ENCODE peak calls at places on chromosome 14, in eight cellular contexts. T is lower leg skin, V is AG09309, I is ovary, Y is cardiac muscle cell, R is bronchial epithelial cell, P is fibroblast of pulmonary artery, Q is K562. J is an unnamed sample.

GRCh38 chr14:49766839-49767238 is 1.1 kb upstream of the KLHDC2 start:
- DNase-seq in V (no peak), P (no peak), Y (no peak), R (peak; percentile 15), Q (no peak), I (no peak), T (no peak), J (no peak)

GRCh38 chr14:101412741-101413140 is 148.6 kb upstream of the DIO3 start:
- DNase-seq in T (no peak), V (no peak), P (no peak), Y (no peak), I (no peak), R (peak; percentile 39), Q (no peak), J (no peak)

GRCh38 chr14:71932229-71932951 is at the start of gene RGS6:
- DNase-seq in I (no peak), R (peak; percentile 34), V (no peak), Q (no peak), P (peak; percentile 6), T (no peak), Y (peak; percentile 16), J (peak; percentile 34)

GRCh38 chr14:79967001-79967400 is 244.3 kb downstream of the DIO2 start:
- DNase-seq in Q (no peak), R (no peak), Y (no peak), I (no peak), V (no peak), T (no peak), P (no peak), J (peak; percentile 50)

GRCh38 chr14:31950760-31951637 is 126.1 kb upstream of the ARHGAP5 start:
- DNase-seq in V (no peak), P (peak; percentile 38), Y (peak; percentile 70), Q (peak; percentile 22), T (no peak), I (peak; percentile 60), R (peak; percentile 73), J (no peak)

GRCh38 chr14:94001501-94002396 is 4.6 kb downstream of the CCDC197 start:
- DNase-seq in V (no peak), P (peak; percentile 77), T (no peak), I (peak; percentile 44), Q (peak; percentile 57), Y (peak; percentile 71), R (peak; percentile 61), J (peak; percentile 54)

GRCh38 chr14:93104961-93105360 is 10.8 kb downstream of the ITPK1 start:
- DNase-seq in T (no peak), P (no peak), I (no peak), R (peak; percentile 10), V (no peak), Y (no peak), Q (no peak), J (no peak)

GRCh38 chr14:61376314-61376713 is 54.9 kb downstream of the PRKCH start:
- DNase-seq in P (no peak), Q (no peak), Y (no peak), T (no peak), I (no peak), V (no peak), R (no peak), J (no peak)

GRCh38 chr14:78598046-78598652 is 428.0 kb downstream of the NRXN3 start:
- DNase-seq in T (no peak), P (peak; percentile 61), Y (peak; percentile 64), V (no peak), I (no peak), R (peak; percentile 42), Q (peak; percentile 71), J (peak; percentile 76)

GRCh38 chr14:68881396-68881795 is 88.5 kb upstream of the ZFP36L1 start:
- DNase-seq in I (no peak), Y (no peak), R (no peak), V (no peak), P (peak; percentile 36), Q (no peak), T (no peak), J (no peak)

GRCh38 chr14:20516921-20517320 is 11.6 kb downstream of the RNASE10 start:
- DNase-seq in Y (peak; percentile 60), I (no peak), T (no peak), P (peak; percentile 82), R (peak; percentile 83), V (no peak), Q (no peak), J (peak; percentile 41)

GRCh38 chr14:37890095-37890494 is 294.7 kb downstream of the TTC6 start:
- DNase-seq in V (no peak), I (no peak), P (no peak), Y (no peak), T (no peak), R (no peak), Q (no peak), J (no peak)

GRCh38 chr14:74290415-74290814 is 12.3 kb downstream of the ABCD4 start:
- DNase-seq in R (peak; percentile 22), V (no peak), T (no peak), Y (peak; percentile 21), Q (peak; percentile 52), I (no peak), P (peak; percentile 36), J (peak; percentile 41)

GRCh38 chr14:57058319-57058718 is 210.4 kb downstream of the EXOC5 start:
- DNase-seq in P (no peak), Y (no peak), V (no peak), T (no peak), R (no peak), Q (no peak), I (no peak), J (no peak)

GRCh38 chr14:54348001-54348611 is 48.7 kb upstream of the CDKN3 start:
- DNase-seq in I (no peak), V (no peak), P (peak; percentile 66), Q (peak; percentile 47), T (no peak), Y (peak; percentile 64), R (peak; percentile 40), J (peak; percentile 76)

GRCh38 chr14:61444215-61444768 is 122.9 kb downstream of the PRKCH start:
- DNase-seq in I (no peak), Q (no peak), T (no peak), Y (no peak), V (no peak), P (no peak), R (no peak), J (no peak)

GRCh38 chr14:51360592-51360991 is 120.5 kb downstream of the TMX1 start:
- DNase-seq in I (no peak), R (no peak), Q (no peak), P (no peak), Y (no peak), T (no peak), V (no peak), J (no peak)

GRCh38 chr14:99266181-99267178 is 5.5 kb downstream of the BCL11B start:
- DNase-seq in Y (peak; percentile 80), V (peak; percentile 16), R (peak; percentile 50), Q (peak; percentile 75), I (peak; percentile 70), P (peak; percentile 73), T (peak; percentile 97), J (peak; percentile 88)

GRCh38 chr14:60514378-60515243 is 5.7 kb downstream of the SIX6 start:
- DNase-seq in P (no peak), R (no peak), Y (peak; percentile 6), Q (peak; percentile 13), T (no peak), I (no peak), V (no peak), J (no peak)

GRCh38 chr14:54585214-54585613 is 18.3 kb downstream of the SAMD4A start:
- DNase-seq in Y (no peak), Q (no peak), V (no peak), I (no peak), T (no peak), R (no peak), P (no peak), J (no peak)

GRCh38 chr14:22007278-22008097 is 333.9 kb upstream of the OR4E1 start:
- DNase-seq in R (no peak), P (no peak), T (no peak), Q (no peak), V (no peak), Y (no peak), I (no peak), J (no peak)
- H3K4me3 ChIP-seq in R (no peak overlapping the region), P (no peak overlapping the region), T (no peak overlapping the region), Q (no peak overlapping the region), V (no peak overlapping the region), Y (no peak overlapping the region), I (no peak overlapping the region), J (no peak overlapping the region)

GRCh38 chr14:102805941-102806340 is 28.7 kb downstream of the TRAF3 start:
- DNase-seq in Q (no peak), V (no peak), I (no peak), Y (no peak), R (no peak), T (no peak), P (no peak), J (no peak)
- TF ChIP-seq CTCF in Q (no peak), V (no peak), I (no peak), Y (no peak), R (no peak), T (no peak), P (no peak), J (no peak)

DNA sequence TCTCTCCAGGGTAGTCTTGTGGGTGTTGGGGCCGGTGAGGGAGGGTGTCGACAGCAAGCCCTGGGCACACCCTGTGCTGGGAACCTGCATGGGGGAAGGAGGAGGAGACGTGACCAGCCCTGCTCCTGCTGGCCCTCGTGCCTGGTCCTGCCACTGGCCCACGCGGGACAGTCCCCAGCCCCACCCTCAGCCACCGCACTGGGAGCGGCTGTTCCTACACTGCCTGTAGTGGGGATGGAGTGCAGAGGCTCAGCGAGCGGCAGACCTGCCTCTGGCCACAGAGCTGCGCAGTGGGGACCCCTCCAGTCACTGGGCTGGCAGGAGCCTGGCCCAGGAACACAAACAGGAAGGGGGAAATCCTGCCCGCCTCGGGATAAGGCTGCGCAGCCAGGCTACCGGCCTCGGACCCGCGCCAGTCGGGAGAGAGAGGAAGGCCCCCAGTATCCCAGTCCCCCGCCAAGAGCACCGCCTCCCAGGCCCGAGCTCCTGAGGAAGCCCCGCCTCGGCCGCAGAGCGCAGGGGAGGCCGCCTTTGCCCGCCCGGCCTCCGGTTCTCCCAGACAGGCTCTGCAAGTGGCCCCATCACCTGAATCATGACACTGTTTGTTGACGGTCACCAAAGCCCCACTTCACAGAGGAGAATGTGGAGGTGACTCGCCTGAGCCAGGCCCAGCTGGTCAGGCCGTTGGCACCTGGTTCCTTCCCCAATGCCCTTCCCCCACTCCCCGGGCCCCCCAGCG is 10.6 kb downstream of the AHNAK2 start:
- DNase-seq in P (peak; percentile 40), V (no peak), I (peak; percentile 56), T (peak; percentile 95), Y (peak; percentile 62), R (peak; percentile 67), Q (no peak), J (peak; percentile 70)
- H3K4me3 ChIP-seq in P (peak overlapping the region; percentile 40), V (peak overlapping the region; percentile 67), I (peak overlapping the region; percentile 27), T (no peak overlapping the region), Y (no peak overlapping the region), R (peak overlapping the region; percentile 72), Q (no peak overlapping the region), J (peak overlapping the region; percentile 57)

DNA sequence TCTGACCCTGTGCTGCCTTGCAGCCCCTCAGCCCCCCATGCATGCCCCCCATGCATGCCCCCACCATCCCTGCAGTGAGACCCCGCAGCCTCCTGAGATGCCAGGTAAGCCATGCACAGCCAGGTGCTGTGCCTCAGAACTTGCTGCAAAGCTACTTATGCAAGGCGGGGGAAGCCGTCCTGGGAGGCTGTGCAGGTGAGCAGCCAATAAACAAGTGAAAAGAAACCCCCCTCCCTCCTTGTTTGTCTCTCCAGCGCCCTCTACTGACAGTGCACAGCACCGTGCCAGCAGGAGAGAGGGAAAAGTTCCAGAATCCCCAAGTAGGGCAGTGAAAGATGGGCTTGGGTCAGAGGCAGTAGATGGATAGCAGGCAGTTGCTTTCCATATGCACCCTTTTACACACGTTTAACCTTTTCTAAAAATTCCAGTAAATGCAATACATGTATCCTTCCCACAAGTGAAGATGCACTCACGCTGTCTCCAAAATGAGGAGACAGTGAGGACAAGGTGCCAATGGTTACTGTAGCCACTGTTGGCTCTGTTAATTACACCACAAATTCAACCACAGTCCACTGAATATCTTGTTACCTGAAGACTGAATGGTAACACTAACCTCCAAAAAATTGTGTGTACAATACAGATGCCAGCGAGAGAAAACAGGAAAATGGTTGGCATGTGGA is 18.0 kb downstream of the TNFAIP2 start:
- DNase-seq in T (no peak), V (no peak), R (no peak), I (peak; percentile 35), Q (peak; percentile 69), P (peak; percentile 65), Y (peak; percentile 63), J (no peak)
- TF ChIP-seq CTCF in T (no peak), V (peak; percentile 74), R (peak; percentile 74), I (no peak), Q (peak; percentile 87), P (peak; percentile 87), Y (peak; percentile 84), J (peak; percentile 65)